ENCODE peak calls at places on chromosomes 2 and 18, in five cellular contexts. One of them, this sample, is unnamed. For H3K4me1, the result is how much of the 10 kb centered on the place peaks cover.

GRCh38 chr2:206457188-206457634 is 13.9 kb downstream of the ADAM23 start:
- DNase-seq in astrocyte: peak
- DNase-seq in tibial artery: no peak
- DNase-seq in lung: no peak
- DNase-seq in colonic mucosa: no peak
- DNase-seq in this sample: no peak

GRCh38 chr2:197515277-197515797 is 529 bp upstream of the MOB4 start:
- DNase-seq in astrocyte: peak
- DNase-seq in tibial artery: no peak
- DNase-seq in lung: no peak
- DNase-seq in colonic mucosa: peak
- DNase-seq in this sample: no peak

GRCh38 chr2:99066075-99066557 is 75.4 kb upstream of the C2orf15 start:
- DNase-seq in astrocyte: peak
- DNase-seq in tibial artery: no peak
- DNase-seq in lung: no peak
- DNase-seq in colonic mucosa: no peak
- DNase-seq in this sample: no peak

GRCh38 chr2:205511221-205511620 is 171.1 kb upstream of the NRP2 start:
- DNase-seq in astrocyte: peak
- DNase-seq in tibial artery: no peak
- DNase-seq in lung: no peak
- DNase-seq in colonic mucosa: no peak
- DNase-seq in this sample: no peak

GRCh38 chr2:186641807-186642321 is 52.0 kb upstream of the FAM171B start:
- DNase-seq in astrocyte: peak
- DNase-seq in tibial artery: no peak
- DNase-seq in lung: no peak
- DNase-seq in colonic mucosa: peak
- DNase-seq in this sample: no peak

GRCh38 chr18:72542993-72543361 is 1.2 kb downstream of the CBLN2 start:
- DNase-seq in astrocyte: no peak
- DNase-seq in tibial artery: no peak
- DNase-seq in lung: no peak
- DNase-seq in colonic mucosa: no peak
- DNase-seq in this sample: no peak

GRCh38 chr2:19351914-19352697 is 6.3 kb downstream of the OSR1 start:
- DNase-seq in astrocyte: no peak
- DNase-seq in tibial artery: no peak
- DNase-seq in lung: no peak
- DNase-seq in colonic mucosa: no peak
- DNase-seq in this sample: no peak

GRCh38 chr18:3886575-3887322 is 436.8 kb downstream of the TGIF1 start:
- DNase-seq in astrocyte: no peak
- DNase-seq in tibial artery: no peak
- DNase-seq in lung: no peak
- DNase-seq in colonic mucosa: no peak
- DNase-seq in this sample: no peak

GRCh38 chr2:171390941-171391516 is 42.8 kb downstream of the METTL8 start:
- DNase-seq in astrocyte: peak
- DNase-seq in tibial artery: no peak
- DNase-seq in lung: no peak
- DNase-seq in colonic mucosa: no peak
- DNase-seq in this sample: no peak

GRCh38 chr2:168515502-168515901 is 59.4 kb downstream of the CERS6 start:
- DNase-seq in astrocyte: peak
- DNase-seq in tibial artery: no peak
- DNase-seq in lung: no peak
- DNase-seq in colonic mucosa: no peak
- DNase-seq in this sample: no peak

GRCh38 chr2:189954989-189955388 is 107.5 kb downstream of the MSTN start:
- DNase-seq in astrocyte: no peak
- DNase-seq in tibial artery: no peak
- DNase-seq in lung: no peak
- DNase-seq in colonic mucosa: no peak
- DNase-seq in this sample: no peak

GRCh38 chr18:62781893-62782292 is 66.6 kb downstream of the PHLPP1 start:
- DNase-seq in astrocyte: peak
- DNase-seq in tibial artery: peak
- DNase-seq in lung: no peak
- DNase-seq in colonic mucosa: no peak
- DNase-seq in this sample: no peak

GRCh38 chr18:62776066-62776570 is 60.8 kb downstream of the PHLPP1 start:
- DNase-seq in astrocyte: no peak
- DNase-seq in tibial artery: no peak
- DNase-seq in lung: no peak
- DNase-seq in colonic mucosa: no peak
- DNase-seq in this sample: no peak

GRCh38 chr18:62781262-62781661 is 65.9 kb downstream of the PHLPP1 start:
- DNase-seq in astrocyte: no peak
- DNase-seq in tibial artery: no peak
- DNase-seq in lung: no peak
- DNase-seq in colonic mucosa: no peak
- DNase-seq in this sample: no peak

GRCh38 chr18:62777814-62778213 is 62.5 kb downstream of the PHLPP1 start:
- DNase-seq in astrocyte: no peak
- DNase-seq in tibial artery: no peak
- DNase-seq in lung: no peak
- DNase-seq in colonic mucosa: no peak
- DNase-seq in this sample: no peak

GRCh38 chr18:62778976-62779869 is 63.9 kb downstream of the PHLPP1 start:
- DNase-seq in astrocyte: no peak
- DNase-seq in tibial artery: no peak
- DNase-seq in lung: no peak
- DNase-seq in colonic mucosa: no peak
- DNase-seq in this sample: no peak
- H3K4me1 ChIP-seq in astrocyte: under half
- H3K4me1 ChIP-seq in tibial artery: under half
- H3K4me1 ChIP-seq in lung: under half
- H3K4me1 ChIP-seq in colonic mucosa: under half
- H3K4me1 ChIP-seq in this sample: under half

GRCh38 chr18:68733693-68734092 is 18.8 kb upstream of the TMX3 start:
- DNase-seq in astrocyte: peak
- DNase-seq in tibial artery: no peak
- DNase-seq in lung: no peak
- DNase-seq in colonic mucosa: no peak
- DNase-seq in this sample: no peak

GRCh38 chr18:68740966-68741365 is 26.1 kb upstream of the TMX3 start:
- DNase-seq in astrocyte: no peak
- DNase-seq in tibial artery: no peak
- DNase-seq in lung: no peak
- DNase-seq in colonic mucosa: no peak
- DNase-seq in this sample: no peak

GRCh38 chr18:68738572-68738971 is 23.7 kb upstream of the TMX3 start:
- DNase-seq in astrocyte: no peak
- DNase-seq in tibial artery: no peak
- DNase-seq in lung: no peak
- DNase-seq in colonic mucosa: no peak
- DNase-seq in this sample: no peak

GRCh38 chr18:68734311-68734710 is 19.4 kb upstream of the TMX3 start:
- DNase-seq in astrocyte: peak
- DNase-seq in tibial artery: no peak
- DNase-seq in lung: no peak
- DNase-seq in colonic mucosa: no peak
- DNase-seq in this sample: no peak

GRCh38 chr18:68735498-68736343 is 20.8 kb upstream of the TMX3 start:
- DNase-seq in astrocyte: peak
- DNase-seq in tibial artery: no peak
- DNase-seq in lung: no peak
- DNase-seq in colonic mucosa: no peak
- DNase-seq in this sample: no peak
- H3K27ac ChIP-seq in astrocyte: no peak
- H3K27ac ChIP-seq in tibial artery: no peak
- H3K27ac ChIP-seq in lung: no peak
- H3K27ac ChIP-seq in colonic mucosa: no peak
- H3K27ac ChIP-seq in this sample: no peak

GRCh38 chr2:230762317-230762896 is 49.8 kb downstream of the CAB39 start:
- DNase-seq in astrocyte: no peak
- DNase-seq in tibial artery: no peak
- DNase-seq in lung: no peak
- DNase-seq in colonic mucosa: no peak
- DNase-seq in this sample: peak
- TF ChIP-seq CTCF in astrocyte: peak
- TF ChIP-seq CTCF in tibial artery: peak
- TF ChIP-seq CTCF in lung: peak
- TF ChIP-seq CTCF in colonic mucosa: peak
- TF ChIP-seq CTCF in this sample: peak

GRCh38 chr18:55522011-55522410 is 66.0 kb downstream of the TCF4 start:
- DNase-seq in astrocyte: no peak
- DNase-seq in tibial artery: peak
- DNase-seq in lung: no peak
- DNase-seq in colonic mucosa: peak
- DNase-seq in this sample: no peak
- H3K4me1 ChIP-seq in astrocyte: under half
- H3K4me1 ChIP-seq in tibial artery: under half
- H3K4me1 ChIP-seq in lung: under half
- H3K4me1 ChIP-seq in colonic mucosa: under half
- H3K4me1 ChIP-seq in this sample: under half

DNA sequence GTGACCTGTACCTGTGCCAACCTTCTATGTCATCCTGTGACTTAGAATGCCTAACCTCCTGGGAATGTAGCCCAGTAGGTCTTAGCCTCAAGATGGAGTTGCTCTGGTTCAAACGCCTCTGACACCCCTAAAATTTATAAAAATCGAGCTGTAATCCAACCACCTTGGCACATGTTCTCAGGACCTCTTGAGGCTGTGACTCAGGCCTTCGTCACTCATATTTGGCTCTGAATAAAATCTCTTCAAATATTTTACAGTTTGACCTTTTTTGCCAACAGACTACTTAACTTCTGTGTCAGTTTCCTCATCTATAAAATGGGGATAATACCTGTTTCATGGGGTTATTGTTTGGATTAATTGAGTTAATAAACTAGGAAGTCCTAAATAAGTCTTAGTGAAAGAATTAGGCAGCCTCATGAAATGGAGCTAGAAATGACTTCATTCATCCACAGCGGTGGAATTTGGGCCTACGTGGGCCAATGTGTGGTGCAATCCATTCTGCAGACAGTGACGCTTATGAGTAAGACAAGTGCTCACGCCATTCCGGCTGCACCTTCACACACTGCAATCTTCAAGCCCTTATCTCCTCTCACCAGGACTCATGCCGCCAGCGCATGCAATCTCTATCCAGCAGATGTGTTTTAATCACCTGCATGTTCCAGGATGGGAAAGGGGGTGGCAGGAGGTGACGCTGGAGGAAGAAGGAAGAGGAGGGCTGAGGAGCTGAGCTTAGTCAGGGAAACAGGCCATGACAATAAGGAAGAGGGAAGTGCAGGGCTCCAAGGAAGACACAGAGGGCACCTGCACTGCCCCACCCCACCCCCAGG is 2.0 kb upstream of the UBE2F start:
- DNase-seq in astrocyte: peak
- DNase-seq in tibial artery: no peak
- DNase-seq in lung: no peak
- DNase-seq in colonic mucosa: peak
- DNase-seq in this sample: no peak
- H3K27ac ChIP-seq in astrocyte: no peak
- H3K27ac ChIP-seq in tibial artery: no peak
- H3K27ac ChIP-seq in lung: no peak
- H3K27ac ChIP-seq in colonic mucosa: peak
- H3K27ac ChIP-seq in this sample: no peak

GRCh38 chr18:41099451-41099850 is 855.6 kb upstream of the PIK3C3 start:
- DNase-seq in astrocyte: peak
- DNase-seq in tibial artery: no peak
- DNase-seq in lung: no peak
- DNase-seq in colonic mucosa: no peak
- DNase-seq in this sample: no peak

GRCh38 chr18:41096504-41096903 is 858.5 kb upstream of the PIK3C3 start:
- DNase-seq in astrocyte: peak
- DNase-seq in tibial artery: no peak
- DNase-seq in lung: no peak
- DNase-seq in colonic mucosa: no peak
- DNase-seq in this sample: no peak
- TF ChIP-seq CTCF in astrocyte: peak
- TF ChIP-seq CTCF in tibial artery: no peak
- TF ChIP-seq CTCF in lung: no peak
- TF ChIP-seq CTCF in colonic mucosa: no peak
- TF ChIP-seq CTCF in this sample: no peak

GRCh38 chr2:160402498-160402897 is 91.1 kb downstream of the RBMS1 start:
- DNase-seq in astrocyte: no peak
- DNase-seq in tibial artery: no peak
- DNase-seq in lung: no peak
- DNase-seq in colonic mucosa: no peak
- DNase-seq in this sample: no peak
- H3K4me1 ChIP-seq in astrocyte: under half
- H3K4me1 ChIP-seq in tibial artery: under half
- H3K4me1 ChIP-seq in lung: under half
- H3K4me1 ChIP-seq in colonic mucosa: under half
- H3K4me1 ChIP-seq in this sample: half or more

GRCh38 chr18:489244-490023 is 11.1 kb downstream of the COLEC12 start:
- DNase-seq in astrocyte: peak
- DNase-seq in tibial artery: no peak
- DNase-seq in lung: no peak
- DNase-seq in colonic mucosa: no peak
- DNase-seq in this sample: no peak
- H3K27ac ChIP-seq in astrocyte: peak
- H3K27ac ChIP-seq in tibial artery: no peak
- H3K27ac ChIP-seq in lung: no peak
- H3K27ac ChIP-seq in colonic mucosa: no peak
- H3K27ac ChIP-seq in this sample: no peak

This sample was measured in CD8-positive, alpha-beta T cell.